ENCODE peak calls at places on chromosomes 2 and 18, in seven cellular contexts. B is ovary, C is cardiac muscle cell, P is OCI-LY7, G is spleen, Q is heart left ventricle, K is lower leg skin. S is an unnamed sample.

GRCh38 chr2:8146329-8147048 is 535.4 kb upstream of the ID2 start:
- DNase-seq in B (no peak), C (peak), P (no peak), G (no peak), Q (no peak), K (no peak), S (no peak)

GRCh38 chr18:32548688-32549087 is 78.0 kb upstream of the GAREM1 start:
- DNase-seq in B (no peak), C (no peak), P (no peak), G (no peak), Q (no peak), K (no peak), S (no peak)

GRCh38 chr18:512957-513356 is 12.5 kb upstream of the COLEC12 start:
- DNase-seq in B (no peak), C (no peak), P (no peak), G (no peak), Q (no peak), K (no peak), S (no peak)

GRCh38 chr2:47010176-47010575 is 94.6 kb upstream of the MCFD2 start:
- DNase-seq in B (no peak), C (no peak), P (no peak), G (no peak), Q (no peak), K (no peak), S (no peak)

GRCh38 chr18:45657357-45658335 is 42.4 kb downstream of the SLC14A2 start:
- DNase-seq in B (no peak), C (no peak), P (no peak), G (no peak), Q (no peak), K (no peak), S (no peak)

GRCh38 chr2:98854675-98855074 is 81.3 kb downstream of the CRACDL start:
- DNase-seq in B (no peak), C (no peak), P (no peak), G (no peak), Q (no peak), K (no peak), S (no peak)

GRCh38 chr18:74496508-74497307 is 545 bp downstream of the CNDP2 start:
- DNase-seq in B (peak), C (peak), P (peak), G (no peak), Q (peak), K (peak), S (peak)

GRCh38 chr2:117401582-117401981 is 412.9 kb upstream of the DDX18 start:
- DNase-seq in B (no peak), C (no peak), P (no peak), G (no peak), Q (no peak), K (no peak), S (no peak)

GRCh38 chr2:28199995-28200394 is 192.7 kb upstream of the FOSL2 start:
- DNase-seq in B (no peak), C (no peak), P (no peak), G (no peak), Q (no peak), K (no peak), S (no peak)

GRCh38 chr2:111121028-111121872 is 536 bp downstream of the BCL2L11 start:
- DNase-seq in B (peak), C (no peak), P (peak), G (peak), Q (peak), K (peak), S (peak)

GRCh38 chr2:156147594-156148330 is 184.8 kb downstream of the NR4A2 start:
- DNase-seq in B (no peak), C (no peak), P (no peak), G (no peak), Q (no peak), K (no peak), S (no peak)

GRCh38 chr18:63161032-63161727 is 158.4 kb downstream of the BCL2 start:
- DNase-seq in B (no peak), C (peak), P (peak), G (no peak), Q (no peak), K (no peak), S (no peak)

GRCh38 chr2:161085041-161085598 is 75.1 kb upstream of the TANK start:
- DNase-seq in B (no peak), C (no peak), P (no peak), G (no peak), Q (no peak), K (no peak), S (no peak)

GRCh38 chr2:134118279-134119116 is 135.4 kb upstream of the MGAT5 start:
- DNase-seq in B (peak), C (peak), P (peak), G (peak), Q (peak), K (peak), S (peak)

GRCh38 chr18:73662440-73662839 is 485.2 kb downstream of the FBXO15 start:
- DNase-seq in B (no peak), C (no peak), P (no peak), G (no peak), Q (no peak), K (no peak), S (no peak)

GRCh38 chr2:163187995-163188655 is 349.6 kb upstream of the KCNH7 start:
- DNase-seq in B (no peak), C (no peak), P (no peak), G (no peak), Q (no peak), K (no peak), S (no peak)

GRCh38 chr2:59288771-59289170 is 1047.6 kb upstream of the FANCL start:
- DNase-seq in B (no peak), C (no peak), P (no peak), G (no peak), Q (no peak), K (no peak), S (no peak)

GRCh38 chr2:237465515-237466227 is 21.4 kb upstream of the MLPH start:
- DNase-seq in B (no peak), C (peak), P (no peak), G (no peak), Q (no peak), K (no peak), S (no peak)

GRCh38 chr2:109663721-109664120 is 49.6 kb downstream of the SOWAHC start:
- DNase-seq in B (peak), C (peak), P (no peak), G (no peak), Q (no peak), K (peak), S (peak)

GRCh38 chr2:58052978-58053377 is 6.4 kb downstream of the VRK2 start:
- DNase-seq in B (no peak), C (no peak), P (no peak), G (no peak), Q (no peak), K (no peak), S (no peak)

GRCh38 chr18:79926715-79927596 is 24.5 kb downstream of the SLC66A2 start:
- DNase-seq in B (peak), C (no peak), P (no peak), G (peak), Q (peak), K (peak), S (no peak)

GRCh38 chr2:223019987-223020717 is 31.8 kb upstream of the KCNE4 start:
- DNase-seq in B (no peak), C (no peak), P (no peak), G (no peak), Q (no peak), K (no peak), S (no peak)

GRCh38 chr2:157176602-157177001 is 80.9 kb upstream of the GALNT5 start:
- DNase-seq in B (no peak), C (no peak), P (no peak), G (no peak), Q (no peak), K (no peak), S (no peak)

GRCh38 chr2:157181234-157181633 is 76.3 kb upstream of the GALNT5 start:
- DNase-seq in B (no peak), C (peak), P (no peak), G (no peak), Q (no peak), K (no peak), S (no peak)

GRCh38 chr2:157182204-157182709 is 75.2 kb upstream of the GALNT5 start:
- DNase-seq in B (no peak), C (peak), P (no peak), G (no peak), Q (no peak), K (no peak), S (no peak)

GRCh38 chr2:157178865-157179264 is 78.6 kb upstream of the GALNT5 start:
- DNase-seq in B (no peak), C (no peak), P (no peak), G (no peak), Q (no peak), K (no peak), S (no peak)

DNA sequence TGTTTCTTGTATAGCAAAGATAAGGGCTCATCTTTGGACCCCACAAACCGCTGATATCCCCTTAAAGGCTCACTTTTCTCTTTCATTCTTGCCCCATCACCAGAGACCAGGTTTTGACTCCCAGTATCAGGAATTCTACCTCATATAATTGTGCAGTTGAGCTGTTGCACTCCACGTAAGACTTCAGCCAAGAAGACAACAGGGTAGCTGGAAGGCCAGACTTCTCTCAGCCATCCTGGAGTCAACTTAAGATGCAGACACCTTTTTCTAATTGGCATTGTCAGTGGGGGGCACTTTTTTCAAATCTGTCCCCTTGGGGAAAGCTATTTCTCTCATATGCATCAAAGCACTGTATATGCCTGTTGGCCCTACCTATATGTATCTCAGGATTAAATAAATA is 77.8 kb upstream of the GALNT5 start:
- DNase-seq in B (no peak), C (no peak), P (no peak), G (no peak), Q (no peak), K (no peak), S (no peak)
- H3K4me3 ChIP-seq in B (no peak), C (no peak), P (no peak), G (no peak), Q (no peak), K (no peak), S (no peak)

GRCh38 chr2:215553946-215554345 is 118.1 kb upstream of the FN1 start:
- DNase-seq in B (no peak), C (no peak), P (peak), G (no peak), Q (no peak), K (no peak), S (no peak)
- TF ChIP-seq CTCF in B (no peak), C (no peak), P (peak), G (no peak), Q (no peak), K (no peak), S (no peak)

DNA sequence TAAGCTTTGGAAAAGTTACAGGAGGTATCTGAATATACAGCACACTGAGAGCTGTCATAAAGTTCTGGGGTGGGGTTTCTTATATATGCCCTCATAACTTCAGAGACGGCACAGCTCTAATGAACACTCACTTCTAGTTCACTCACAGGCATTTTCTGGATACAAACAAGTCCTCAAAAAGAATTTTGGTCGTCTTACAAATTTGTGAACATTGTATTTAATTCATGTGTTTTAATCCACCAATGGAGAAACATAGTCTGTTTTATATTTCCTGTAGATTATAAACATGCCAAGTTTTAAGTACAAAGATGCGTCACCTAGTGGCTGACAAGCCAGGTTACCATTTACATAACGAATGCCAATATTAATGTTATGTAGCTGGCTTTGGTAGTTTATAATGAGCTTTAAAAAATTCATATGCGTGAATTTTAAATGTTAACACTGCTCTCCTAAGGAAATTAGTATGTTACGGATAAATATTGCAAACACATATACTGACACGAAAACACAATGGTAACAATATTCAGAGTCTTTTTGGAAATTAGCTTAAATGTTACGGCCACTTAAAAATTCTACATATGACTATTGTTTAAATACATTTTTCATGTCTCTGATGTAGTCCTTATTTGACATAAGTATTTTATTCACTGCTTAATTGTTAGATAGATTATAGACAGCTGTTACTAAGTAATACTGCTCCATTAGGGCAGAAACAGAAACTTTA is 2.5 kb downstream of the COL3A1 start:
- DNase-seq in B (no peak), C (peak), P (peak), G (no peak), Q (no peak), K (no peak), S (no peak)
- H3K4me3 ChIP-seq in B (peak), C (no peak), P (no peak), G (peak), Q (peak), K (no peak), S (peak)

GRCh38 chr2:240386321-240386720 is 49.1 kb upstream of the GPC1 start:
- DNase-seq in B (peak), C (peak), P (no peak), G (peak), Q (peak), K (no peak), S (peak)

GRCh38 chr2:240387325-240387668 is 48.2 kb upstream of the GPC1 start:
- DNase-seq in B (no peak), C (no peak), P (no peak), G (no peak), Q (no peak), K (no peak), S (no peak)

GRCh38 chr2:240383099-240383758 is 52.2 kb upstream of the GPC1 start:
- DNase-seq in B (peak), C (no peak), P (no peak), G (no peak), Q (peak), K (no peak), S (peak)

GRCh38 chr2:240383871-240384700 is 51.4 kb upstream of the GPC1 start:
- DNase-seq in B (peak), C (no peak), P (no peak), G (peak), Q (peak), K (no peak), S (peak)

GRCh38 chr2:240384711-240385450 is 50.6 kb upstream of the GPC1 start:
- DNase-seq in B (peak), C (no peak), P (no peak), G (peak), Q (peak), K (no peak), S (peak)
- TF ChIP-seq CTCF in B (no peak), C (no peak), P (no peak), G (no peak), Q (no peak), K (no peak), S (peak)

GRCh38 chr2:219209818-219210571 is 3.4 kb downstream of the ZFAND2B start:
- DNase-seq in B (no peak), C (no peak), P (no peak), G (peak), Q (no peak), K (no peak), S (no peak)

GRCh38 chr2:219213026-219213415 is 5.7 kb downstream of the ABCB6 start:
- DNase-seq in B (no peak), C (no peak), P (no peak), G (no peak), Q (no peak), K (no peak), S (no peak)

GRCh38 chr2:219207884-219208740 is 1.5 kb downstream of the ZFAND2B start:
- DNase-seq in B (no peak), C (peak), P (no peak), G (peak), Q (no peak), K (no peak), S (no peak)

GRCh38 chr2:219209236-219209635 is 2.7 kb downstream of the ZFAND2B start:
- DNase-seq in B (no peak), C (no peak), P (no peak), G (peak), Q (no peak), K (no peak), S (no peak)

GRCh38 chr2:219210572-219211362 is 4.2 kb downstream of the ZFAND2B start:
- DNase-seq in B (no peak), C (no peak), P (no peak), G (no peak), Q (no peak), K (no peak), S (no peak)
- H3K4me3 ChIP-seq in B (no peak), C (no peak), P (no peak), G (no peak), Q (no peak), K (no peak), S (no peak)

GRCh38 chr2:181072486-181072885 is 92.1 kb downstream of the UBE2E3 start:
- DNase-seq in B (no peak), C (peak), P (no peak), G (no peak), Q (no peak), K (no peak), S (no peak)

GRCh38 chr2:181074457-181074856 is 94.1 kb downstream of the UBE2E3 start:
- DNase-seq in B (no peak), C (no peak), P (no peak), G (no peak), Q (no peak), K (no peak), S (no peak)

GRCh38 chr2:181073896-181074295 is 93.5 kb downstream of the UBE2E3 start:
- DNase-seq in B (no peak), C (peak), P (no peak), G (no peak), Q (no peak), K (no peak), S (no peak)

GRCh38 chr2:181077128-181077709 is 96.8 kb downstream of the UBE2E3 start:
- DNase-seq in B (no peak), C (peak), P (peak), G (no peak), Q (no peak), K (no peak), S (no peak)

GRCh38 chr2:181076666-181077065 is 96.3 kb downstream of the UBE2E3 start:
- DNase-seq in B (no peak), C (no peak), P (no peak), G (no peak), Q (no peak), K (no peak), S (no peak)
- TF ChIP-seq CTCF in B (no peak), C (no peak), P (no peak), G (no peak), Q (no peak), K (no peak), S (no peak)

GRCh38 chr2:67844024-67844540 is 218.7 kb downstream of the C1D start:
- DNase-seq in B (no peak), C (no peak), P (no peak), G (no peak), Q (no peak), K (no peak), S (no peak)

GRCh38 chr2:67842375-67842959 is 220.3 kb downstream of the C1D start:
- DNase-seq in B (no peak), C (no peak), P (no peak), G (no peak), Q (no peak), K (no peak), S (no peak)

GRCh38 chr2:67845557-67846114 is 217.2 kb downstream of the C1D start:
- DNase-seq in B (no peak), C (no peak), P (no peak), G (no peak), Q (no peak), K (no peak), S (no peak)

GRCh38 chr2:67848551-67848950 is 214.3 kb downstream of the C1D start:
- DNase-seq in B (no peak), C (no peak), P (no peak), G (no peak), Q (no peak), K (no peak), S (no peak)

DNA sequence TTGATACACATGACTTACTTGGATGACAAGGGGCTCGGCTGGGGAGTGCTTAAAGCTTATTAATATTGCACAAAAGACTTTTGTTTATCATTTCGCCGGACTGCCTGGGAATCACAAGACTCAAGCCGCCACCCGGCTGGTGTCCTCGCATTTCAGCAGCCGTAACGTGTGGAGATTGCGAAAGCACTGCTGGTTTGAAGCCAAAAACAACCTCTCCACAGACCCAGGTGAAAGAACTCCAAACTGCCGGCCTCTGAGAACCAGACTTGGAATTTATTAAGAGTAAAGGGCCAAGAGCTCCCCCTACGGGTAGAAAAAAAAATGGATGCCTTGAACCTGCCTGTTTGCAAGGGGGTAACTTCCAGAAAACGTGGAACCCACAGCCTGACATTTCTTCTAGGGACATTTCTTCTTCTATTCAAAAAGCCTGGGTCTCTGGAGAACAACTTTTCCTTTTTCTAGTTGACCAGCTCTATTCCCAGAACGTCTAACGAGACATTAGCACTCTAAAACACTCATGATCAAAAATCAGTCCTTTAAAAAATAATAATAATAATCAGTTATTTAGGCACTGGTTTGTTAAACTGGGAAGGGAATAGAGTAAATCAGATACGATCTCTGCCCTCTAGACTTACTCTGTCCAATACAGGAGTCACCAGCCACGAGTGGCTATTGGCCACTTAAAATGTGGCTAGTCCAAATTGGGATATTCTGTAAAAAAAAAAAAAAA is 216.3 kb downstream of the C1D start:
- DNase-seq in B (peak), C (peak), P (peak), G (no peak), Q (peak), K (peak), S (peak)
- H3K4me3 ChIP-seq in B (no peak), C (no peak), P (no peak), G (no peak), Q (no peak), K (no peak), S (peak)

DNA sequence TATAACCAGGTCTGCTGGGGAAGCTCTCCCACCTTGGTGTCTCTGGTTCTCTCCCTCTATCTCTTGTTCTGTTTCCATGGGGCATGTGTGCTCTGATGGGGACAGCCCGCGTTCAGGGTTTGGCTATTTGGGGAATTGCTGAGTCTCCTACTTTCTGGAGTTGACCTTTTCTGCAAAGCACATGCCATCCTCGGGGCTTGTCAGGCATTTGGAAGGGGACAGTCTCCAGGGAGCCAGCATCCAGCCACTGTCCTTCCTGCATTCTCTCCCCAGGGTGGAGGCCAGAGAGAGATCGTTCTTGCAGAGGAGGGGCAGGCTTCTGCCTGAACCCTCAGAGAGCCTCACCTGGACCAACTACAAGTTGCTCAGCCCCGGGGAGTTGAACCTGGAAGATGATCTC is 157.4 kb downstream of the KLHL29 start:
- DNase-seq in B (no peak), C (no peak), P (no peak), G (no peak), Q (no peak), K (no peak), S (no peak)
- TF ChIP-seq CTCF in B (no peak), C (no peak), P (no peak), G (no peak), Q (no peak), K (no peak), S (no peak)

S was measured in psoas muscle.